ENCODE peak calls at places on chromosome 11, in seven cellular contexts. One of them, this sample, is unnamed.

GRCh38 chr11:42237701-42238235 is 778.3 kb upstream of the LRRC4C start:
- DNase-seq in CD8-positive, alpha-beta T cell: no peak
- DNase-seq in AG09319: no peak
- DNase-seq in stimulated activated CD4-positive, alpha-beta T cell treated with anti-CD3 and anti-CD28 coated beads, Interleukin-4, amount 100 ng/mL, for 48 hours: no peak
- DNase-seq in fibroblast of pulmonary artery: peak; percentile 59
- DNase-seq in ACHN: no peak
- DNase-seq in uterus: no peak
- DNase-seq in this sample: no peak

GRCh38 chr11:76315182-76315853 is 65.6 kb downstream of the THAP12 start:
- DNase-seq in CD8-positive, alpha-beta T cell: no peak
- DNase-seq in AG09319: no peak
- DNase-seq in stimulated activated CD4-positive, alpha-beta T cell treated with anti-CD3 and anti-CD28 coated beads, Interleukin-4, amount 100 ng/mL, for 48 hours: no peak
- DNase-seq in fibroblast of pulmonary artery: no peak
- DNase-seq in ACHN: no peak
- DNase-seq in uterus: no peak
- DNase-seq in this sample: no peak

GRCh38 chr11:63530021-63530420 is 6.6 kb upstream of the PLAAT4 start:
- DNase-seq in CD8-positive, alpha-beta T cell: no peak
- DNase-seq in AG09319: no peak
- DNase-seq in stimulated activated CD4-positive, alpha-beta T cell treated with anti-CD3 and anti-CD28 coated beads, Interleukin-4, amount 100 ng/mL, for 48 hours: no peak
- DNase-seq in fibroblast of pulmonary artery: no peak
- DNase-seq in ACHN: no peak
- DNase-seq in uterus: no peak
- DNase-seq in this sample: no peak

GRCh38 chr11:69010964-69011623 is 2.0 kb downstream of the MRGPRF start:
- DNase-seq in CD8-positive, alpha-beta T cell: no peak
- DNase-seq in AG09319: peak; percentile 54
- DNase-seq in stimulated activated CD4-positive, alpha-beta T cell treated with anti-CD3 and anti-CD28 coated beads, Interleukin-4, amount 100 ng/mL, for 48 hours: peak; percentile 15
- DNase-seq in fibroblast of pulmonary artery: peak; percentile 74
- DNase-seq in ACHN: no peak
- DNase-seq in uterus: peak; percentile 88
- DNase-seq in this sample: peak; percentile 72

GRCh38 chr11:123221611-123222010 is 26.6 kb upstream of the CLMP start:
- DNase-seq in CD8-positive, alpha-beta T cell: no peak
- DNase-seq in AG09319: no peak
- DNase-seq in stimulated activated CD4-positive, alpha-beta T cell treated with anti-CD3 and anti-CD28 coated beads, Interleukin-4, amount 100 ng/mL, for 48 hours: no peak
- DNase-seq in fibroblast of pulmonary artery: no peak
- DNase-seq in ACHN: no peak
- DNase-seq in uterus: no peak
- DNase-seq in this sample: no peak

GRCh38 chr11:65279713-65280459 is 18.1 kb downstream of the POLA2 start:
- DNase-seq in CD8-positive, alpha-beta T cell: no peak
- DNase-seq in AG09319: peak; percentile 61
- DNase-seq in stimulated activated CD4-positive, alpha-beta T cell treated with anti-CD3 and anti-CD28 coated beads, Interleukin-4, amount 100 ng/mL, for 48 hours: peak; percentile 17
- DNase-seq in fibroblast of pulmonary artery: peak; percentile 97
- DNase-seq in ACHN: peak; percentile 83
- DNase-seq in uterus: peak; percentile 69
- DNase-seq in this sample: no peak

GRCh38 chr11:74276581-74276980 is 34.9 kb downstream of the P4HA3 start:
- DNase-seq in CD8-positive, alpha-beta T cell: no peak
- DNase-seq in AG09319: no peak
- DNase-seq in stimulated activated CD4-positive, alpha-beta T cell treated with anti-CD3 and anti-CD28 coated beads, Interleukin-4, amount 100 ng/mL, for 48 hours: no peak
- DNase-seq in fibroblast of pulmonary artery: peak; percentile 49
- DNase-seq in ACHN: no peak
- DNase-seq in uterus: no peak
- DNase-seq in this sample: no peak

GRCh38 chr11:117970400-117971024 is 15.7 kb upstream of the IL10RA start:
- DNase-seq in CD8-positive, alpha-beta T cell: no peak
- DNase-seq in AG09319: no peak
- DNase-seq in stimulated activated CD4-positive, alpha-beta T cell treated with anti-CD3 and anti-CD28 coated beads, Interleukin-4, amount 100 ng/mL, for 48 hours: no peak
- DNase-seq in fibroblast of pulmonary artery: peak; percentile 7
- DNase-seq in ACHN: peak; percentile 32
- DNase-seq in uterus: no peak
- DNase-seq in this sample: no peak

GRCh38 chr11:46200537-46201281 is 76.8 kb upstream of the CREB3L1 start:
- DNase-seq in CD8-positive, alpha-beta T cell: no peak
- DNase-seq in AG09319: no peak
- DNase-seq in stimulated activated CD4-positive, alpha-beta T cell treated with anti-CD3 and anti-CD28 coated beads, Interleukin-4, amount 100 ng/mL, for 48 hours: no peak
- DNase-seq in fibroblast of pulmonary artery: no peak
- DNase-seq in ACHN: no peak
- DNase-seq in uterus: no peak
- DNase-seq in this sample: no peak

GRCh38 chr11:19849107-19849789 is 136.6 kb downstream of the NAV2 start:
- DNase-seq in CD8-positive, alpha-beta T cell: no peak
- DNase-seq in AG09319: no peak
- DNase-seq in stimulated activated CD4-positive, alpha-beta T cell treated with anti-CD3 and anti-CD28 coated beads, Interleukin-4, amount 100 ng/mL, for 48 hours: no peak
- DNase-seq in fibroblast of pulmonary artery: peak; percentile 26
- DNase-seq in ACHN: no peak
- DNase-seq in uterus: no peak
- DNase-seq in this sample: no peak

GRCh38 chr11:47233989-47234668 is 14.5 kb downstream of the ACP2 start:
- DNase-seq in CD8-positive, alpha-beta T cell: peak; percentile 27
- DNase-seq in AG09319: no peak
- DNase-seq in stimulated activated CD4-positive, alpha-beta T cell treated with anti-CD3 and anti-CD28 coated beads, Interleukin-4, amount 100 ng/mL, for 48 hours: no peak
- DNase-seq in fibroblast of pulmonary artery: peak; percentile 74
- DNase-seq in ACHN: peak; percentile 26
- DNase-seq in uterus: no peak
- DNase-seq in this sample: no peak

GRCh38 chr11:19650929-19651487 is 61.6 kb upstream of the NAV2 start:
- DNase-seq in CD8-positive, alpha-beta T cell: no peak
- DNase-seq in AG09319: no peak
- DNase-seq in stimulated activated CD4-positive, alpha-beta T cell treated with anti-CD3 and anti-CD28 coated beads, Interleukin-4, amount 100 ng/mL, for 48 hours: no peak
- DNase-seq in fibroblast of pulmonary artery: no peak
- DNase-seq in ACHN: no peak
- DNase-seq in uterus: no peak
- DNase-seq in this sample: no peak

GRCh38 chr11:130839950-130840666 is 76.2 kb downstream of the SNX19 start:
- DNase-seq in CD8-positive, alpha-beta T cell: no peak
- DNase-seq in AG09319: no peak
- DNase-seq in stimulated activated CD4-positive, alpha-beta T cell treated with anti-CD3 and anti-CD28 coated beads, Interleukin-4, amount 100 ng/mL, for 48 hours: no peak
- DNase-seq in fibroblast of pulmonary artery: peak; percentile 75
- DNase-seq in ACHN: no peak
- DNase-seq in uterus: no peak
- DNase-seq in this sample: no peak

GRCh38 chr11:74010306-74010981 is 1.6 kb upstream of the UCP3 start:
- DNase-seq in CD8-positive, alpha-beta T cell: no peak
- DNase-seq in AG09319: no peak
- DNase-seq in stimulated activated CD4-positive, alpha-beta T cell treated with anti-CD3 and anti-CD28 coated beads, Interleukin-4, amount 100 ng/mL, for 48 hours: no peak
- DNase-seq in fibroblast of pulmonary artery: no peak
- DNase-seq in ACHN: no peak
- DNase-seq in uterus: no peak
- DNase-seq in this sample: no peak

GRCh38 chr11:47768090-47768620 is 1.0 kb upstream of the FNBP4 start:
- DNase-seq in CD8-positive, alpha-beta T cell: no peak
- DNase-seq in AG09319: peak; percentile 47
- DNase-seq in stimulated activated CD4-positive, alpha-beta T cell treated with anti-CD3 and anti-CD28 coated beads, Interleukin-4, amount 100 ng/mL, for 48 hours: peak; percentile 8
- DNase-seq in fibroblast of pulmonary artery: peak; percentile 86
- DNase-seq in ACHN: peak; percentile 62
- DNase-seq in uterus: peak; percentile 64
- DNase-seq in this sample: peak; percentile 70

GRCh38 chr11:8213390-8213789 is 44.6 kb upstream of the RIC3 start:
- DNase-seq in CD8-positive, alpha-beta T cell: no peak
- DNase-seq in AG09319: no peak
- DNase-seq in stimulated activated CD4-positive, alpha-beta T cell treated with anti-CD3 and anti-CD28 coated beads, Interleukin-4, amount 100 ng/mL, for 48 hours: no peak
- DNase-seq in fibroblast of pulmonary artery: no peak
- DNase-seq in ACHN: no peak
- DNase-seq in uterus: no peak
- DNase-seq in this sample: no peak

GRCh38 chr11:133019545-133019944 is 512.8 kb downstream of the OPCML start:
- DNase-seq in CD8-positive, alpha-beta T cell: no peak
- DNase-seq in AG09319: no peak
- DNase-seq in stimulated activated CD4-positive, alpha-beta T cell treated with anti-CD3 and anti-CD28 coated beads, Interleukin-4, amount 100 ng/mL, for 48 hours: no peak
- DNase-seq in fibroblast of pulmonary artery: no peak
- DNase-seq in ACHN: no peak
- DNase-seq in uterus: no peak
- DNase-seq in this sample: no peak

GRCh38 chr11:20518323-20518834 is 81.0 kb upstream of the SLC6A5 start:
- DNase-seq in CD8-positive, alpha-beta T cell: no peak
- DNase-seq in AG09319: no peak
- DNase-seq in stimulated activated CD4-positive, alpha-beta T cell treated with anti-CD3 and anti-CD28 coated beads, Interleukin-4, amount 100 ng/mL, for 48 hours: no peak
- DNase-seq in fibroblast of pulmonary artery: no peak
- DNase-seq in ACHN: no peak
- DNase-seq in uterus: no peak
- DNase-seq in this sample: no peak